ENCODE peak calls at places on chromosomes 13 and 19, in ten cellular contexts. G, Z, I, L, E, M, V, R, A and P are unnamed samples.

GRCh38 chr19:18385359-18385674 is 641 bp upstream of the GDF15 start:
- DNase-seq in M (no peak), I (no peak), A (no peak), G (no peak), L (no peak), R (no peak), Z (no peak), E (no peak), V (no peak), P (no peak)

GRCh38 chr13:54185101-54185500 is 1156.5 kb downstream of the OLFM4 start:
- DNase-seq in V (no peak), R (no peak), L (no peak), M (no peak), Z (no peak), G (no peak), I (no peak), A (no peak), E (no peak), P (no peak)

GRCh38 chr13:50543767-50544166 is 299.7 kb downstream of the DLEU7 start:
- DNase-seq in Z (no peak), L (no peak), R (no peak), E (no peak), V (peak; percentile 84), I (peak; percentile 33), M (no peak), A (no peak), G (peak; percentile 22), P (no peak)

GRCh38 chr13:69474286-69474685 is 633.3 kb upstream of the ATXN8OS start:
- DNase-seq in R (no peak), A (no peak), I (no peak), M (no peak), V (no peak), G (no peak), Z (no peak), L (no peak), E (no peak), P (no peak)

GRCh38 chr19:1445185-1445931 is 4.6 kb upstream of the APC2 start:
- DNase-seq in E (peak; percentile 37), I (peak; percentile 96), M (peak; percentile 64), V (peak; percentile 37), Z (no peak), R (no peak), G (peak; percentile 74), A (peak; percentile 37), L (no peak), P (peak; percentile 83)

GRCh38 chr13:50838701-50839100 is 4.8 kb downstream of the DLEU7 start:
- DNase-seq in I (peak; percentile 13), R (no peak), A (no peak), L (no peak), V (no peak), Z (no peak), G (no peak), E (no peak), M (no peak), P (no peak)

GRCh38 chr13:84867246-84867645 is 932.0 kb downstream of the SLITRK6 start:
- DNase-seq in E (peak; percentile 1), A (no peak), G (no peak), I (no peak), L (no peak), M (no peak), Z (no peak), V (no peak), R (no peak), P (no peak)

GRCh38 chr13:100987993-100988392 is 313.4 kb upstream of the TMTC4 start:
- DNase-seq in M (no peak), R (no peak), V (peak; percentile 41), A (no peak), E (no peak), G (no peak), Z (no peak), L (no peak), I (no peak), P (no peak)

GRCh38 chr19:2623743-2624142 is 78.8 kb downstream of the GNG7 start:
- DNase-seq in I (no peak), M (no peak), G (no peak), L (no peak), E (no peak), Z (no peak), A (no peak), V (no peak), R (no peak), P (no peak)

GRCh38 chr13:111492341-111492945 is 172.0 kb downstream of the TEX29 start:
- DNase-seq in R (no peak), E (no peak), Z (peak; percentile 44), G (no peak), V (no peak), A (no peak), L (no peak), M (no peak), I (no peak), P (no peak)

GRCh38 chr13:39306639-39307589 is 268.7 kb downstream of the NHLRC3 start:
- DNase-seq in G (no peak), M (no peak), A (no peak), R (no peak), I (no peak), V (no peak), E (no peak), Z (no peak), L (no peak), P (no peak)

GRCh38 chr13:80928241-80928640 is 587.3 kb upstream of the SPRY2 start:
- DNase-seq in Z (no peak), L (no peak), G (no peak), A (no peak), R (no peak), V (no peak), I (no peak), M (no peak), E (no peak), P (no peak)

GRCh38 chr19:47190167-47190727 is 40.8 kb downstream of the BBC3 start:
- DNase-seq in A (peak; percentile 38), M (peak; percentile 61), L (peak; percentile 29), V (peak; percentile 63), R (no peak), I (peak; percentile 47), Z (peak; percentile 93), G (peak; percentile 46), E (peak; percentile 96), P (peak; percentile 88)

GRCh38 chr19:50417138-50417849 is 1.4 kb upstream of the SPIB start:
- DNase-seq in M (peak; percentile 53), E (no peak), L (no peak), R (no peak), I (peak; percentile 82), A (no peak), Z (no peak), V (no peak), G (no peak), P (no peak)

GRCh38 chr19:55460670-55461258 is 678 bp downstream of the ISOC2 start:
- DNase-seq in L (no peak), E (peak; percentile 84), M (peak; percentile 78), Z (peak; percentile 90), V (peak; percentile 52), A (peak; percentile 68), I (peak; percentile 93), R (peak; percentile 87), G (peak; percentile 86), P (peak; percentile 70)

GRCh38 chr13:24215732-24216131 is 55.2 kb downstream of the SPATA13 start:
- DNase-seq in L (no peak), G (no peak), A (peak; percentile 56), Z (no peak), M (peak; percentile 85), E (no peak), I (no peak), R (peak; percentile 67), V (no peak), P (no peak)
- H3K27ac ChIP-seq in L (no peak overlapping the region), G (peak overlapping the region; percentile 10), A (peak overlapping the region; percentile 64), Z (no peak overlapping the region), M (peak overlapping the region; percentile 91), E (no peak overlapping the region), I (peak overlapping the region; percentile 23), R (peak overlapping the region; percentile 43), V (no peak overlapping the region), P (peak overlapping the region; percentile 48)

GRCh38 chr13:45209229-45209628 is 8.4 kb upstream of the KCTD4 start:
- DNase-seq in L (no peak), I (no peak), A (no peak), M (no peak), G (no peak), R (no peak), V (no peak), E (no peak), Z (no peak), P (no peak)
- TF ChIP-seq CTCF in L (no peak), I (no peak), A (no peak), M (no peak), G (no peak), R (no peak), V (no peak), E (no peak), Z (no peak), P (no peak)

DNA sequence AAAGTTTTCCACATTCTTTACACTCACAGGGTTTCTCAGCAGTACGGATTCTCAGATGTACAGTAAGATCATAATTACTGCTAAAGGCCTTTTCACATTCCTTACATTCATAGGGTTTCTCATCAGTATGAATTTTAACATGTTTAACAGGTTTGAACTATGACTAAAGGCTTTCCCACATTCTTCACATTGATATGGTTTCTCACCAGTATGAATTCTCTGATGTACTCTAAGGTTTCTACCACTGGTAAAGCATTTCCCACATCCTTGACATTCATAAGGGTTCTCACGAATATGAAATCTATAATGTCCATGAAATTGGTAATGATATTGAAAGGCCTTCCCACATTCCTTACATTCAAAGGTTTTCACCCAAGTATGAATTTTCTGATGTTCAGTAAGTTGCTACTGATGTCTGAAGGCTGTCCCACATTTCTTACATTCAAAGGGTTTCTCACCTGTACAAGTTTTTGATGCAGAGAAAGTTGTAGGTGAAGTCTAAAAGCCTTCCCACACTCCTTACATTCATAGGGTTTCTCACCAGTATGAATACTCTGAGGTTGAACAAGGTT is 22.0 kb downstream of the ZNF780B start:
- DNase-seq in L (no peak), E (no peak), V (no peak), R (no peak), G (no peak), Z (no peak), A (no peak), I (no peak), M (no peak), P (no peak)
- H3K4me3 ChIP-seq in L (no peak overlapping the region), E (no peak overlapping the region), V (no peak overlapping the region), R (no peak overlapping the region), G (no peak overlapping the region), Z (no peak overlapping the region), A (no peak overlapping the region), I (no peak overlapping the region), M (no peak overlapping the region), P (no peak overlapping the region)

GRCh38 chr13:20819715-20820114 is 46.0 kb upstream of the EEF1AKMT1 start:
- DNase-seq in G (no peak), L (no peak), R (no peak), V (no peak), A (no peak), M (no peak), I (no peak), E (no peak), Z (no peak), P (no peak)

GRCh38 chr13:20815469-20815868 is 41.7 kb upstream of the EEF1AKMT1 start:
- DNase-seq in E (no peak), A (no peak), V (no peak), I (no peak), R (no peak), M (no peak), L (no peak), Z (no peak), G (no peak), P (no peak)

GRCh38 chr13:20810808-20811207 is 37.0 kb upstream of the EEF1AKMT1 start:
- DNase-seq in L (no peak), G (no peak), E (no peak), M (no peak), A (no peak), Z (no peak), I (no peak), V (no peak), R (no peak), P (no peak)

GRCh38 chr13:20812890-20813289 is 39.1 kb upstream of the EEF1AKMT1 start:
- DNase-seq in M (no peak), Z (no peak), E (no peak), A (no peak), R (no peak), L (no peak), G (no peak), V (no peak), I (no peak), P (no peak)

GRCh38 chr13:20814224-20814910 is 40.6 kb upstream of the EEF1AKMT1 start:
- DNase-seq in G (peak; percentile 90), R (peak; percentile 94), L (peak; percentile 67), E (no peak), I (no peak), A (peak; percentile 30), V (peak; percentile 95), Z (peak; percentile 96), M (peak; percentile 80), P (peak; percentile 85)
- H3K27ac ChIP-seq in G (peak overlapping the region; percentile 89), R (peak overlapping the region; percentile 78), L (peak overlapping the region; percentile 82), E (no peak overlapping the region), I (peak overlapping the region; percentile 71), A (no peak overlapping the region), V (peak overlapping the region; percentile 88), Z (peak overlapping the region; percentile 68), M (no peak overlapping the region), P (peak overlapping the region; percentile 59)